ENCODE peak calls at places on chromosomes 7 and 10, in six cellular contexts. L, E, K, P, Z and R are unnamed samples.

GRCh38 chr7:117085769-117086463 is 132.6 kb downstream of the ST7 start:
- DNase-seq in L (no peak), E (no peak), K (peak; percentile 59), P (no peak), Z (no peak), R (no peak)

GRCh38 chr7:29812185-29812876 is 6.0 kb downstream of the WIPF3 start:
- DNase-seq in L (no peak), E (no peak), K (no peak), P (no peak), Z (no peak), R (no peak)

GRCh38 chr7:100689230-100690135 is 4.6 kb downstream of the GIGYF1 start:
- DNase-seq in L (no peak), E (no peak), K (no peak), P (peak; percentile 64), Z (no peak), R (no peak)

GRCh38 chr10:122192142-122192541 is 79.0 kb upstream of the BTBD16 start:
- DNase-seq in L (no peak), E (no peak), K (no peak), P (no peak), Z (no peak), R (no peak)

GRCh38 chr10:78900715-78901430 is 167.9 kb upstream of the ZMIZ1 start:
- DNase-seq in L (no peak), E (no peak), K (no peak), P (no peak), Z (no peak), R (no peak)

GRCh38 chr7:96321041-96321669 is 743 bp downstream of the SLC25A13 start:
- DNase-seq in L (peak; percentile 87), E (peak; percentile 64), K (peak; percentile 91), P (peak; percentile 86), Z (peak; percentile 17), R (peak; percentile 84)

GRCh38 chr10:14326581-14326980 is 4.1 kb downstream of the FRMD4A start:
- DNase-seq in L (no peak), E (no peak), K (peak; percentile 59), P (no peak), Z (no peak), R (no peak)

GRCh38 chr7:24199978-24200377 is 84.0 kb upstream of the NPY start:
- DNase-seq in L (no peak), E (no peak), K (no peak), P (no peak), Z (no peak), R (no peak)

GRCh38 chr7:141356096-141356495 is 195.1 kb upstream of the AGK start:
- DNase-seq in L (no peak), E (no peak), K (no peak), P (no peak), Z (no peak), R (no peak)

GRCh38 chr10:70481831-70482530 is 3.4 kb downstream of the PALD1 start:
- DNase-seq in L (no peak), E (no peak), K (no peak), P (no peak), Z (no peak), R (peak; percentile 35)

GRCh38 chr10:13184726-13185514 is 23.6 kb downstream of the MCM10 start:
- DNase-seq in L (peak; percentile 28), E (peak; percentile 20), K (no peak), P (no peak), Z (no peak), R (no peak)

GRCh38 chr7:88377421-88377820 is 70.7 kb upstream of the STEAP4 start:
- DNase-seq in L (no peak), E (no peak), K (peak; percentile 64), P (no peak), Z (no peak), R (no peak)

GRCh38 chr7:17680943-17681351 is 259.3 kb downstream of the SNX13 start:
- DNase-seq in L (no peak), E (no peak), K (peak; percentile 51), P (peak; percentile 62), Z (no peak), R (peak; percentile 21)

GRCh38 chr7:11760372-11760771 is 71.6 kb downstream of the THSD7A start:
- DNase-seq in L (no peak), E (peak; percentile 85), K (no peak), P (no peak), Z (no peak), R (no peak)

GRCh38 chr7:101538596-101539459 is 90.3 kb downstream of the MYL10 start:
- DNase-seq in L (peak; percentile 31), E (peak; percentile 22), K (peak; percentile 49), P (peak; percentile 79), Z (no peak), R (peak; percentile 70)

GRCh38 chr10:31242902-31243301 is 76.1 kb upstream of the ZEB1 start:
- DNase-seq in L (peak; percentile 20), E (no peak), K (peak; percentile 99), P (no peak), Z (no peak), R (peak; percentile 3)

GRCh38 chr10:86711957-86712708 is 43.8 kb downstream of the LDB3 start:
- DNase-seq in L (no peak), E (no peak), K (no peak), P (peak; percentile 92), Z (no peak), R (peak; percentile 38)

GRCh38 chr7:154899893-154900292 is 103.0 kb downstream of the PAXIP1 start:
- DNase-seq in L (no peak), E (no peak), K (no peak), P (no peak), Z (no peak), R (no peak)

GRCh38 chr7:81457858-81458522 is 311.9 kb downstream of the HGF start:
- DNase-seq in L (no peak), E (no peak), K (peak; percentile 44), P (peak; percentile 28), Z (no peak), R (peak; percentile 29)

GRCh38 chr7:95871078-95871848 is 98.9 kb downstream of the DYNC1I1 start:
- DNase-seq in L (peak; percentile 49), E (peak; percentile 68), K (peak; percentile 53), P (peak; percentile 76), Z (no peak), R (peak; percentile 49)

GRCh38 chr10:126731613-126731995 is 61.1 kb upstream of the C10orf90 start:
- DNase-seq in L (no peak), E (no peak), K (no peak), P (no peak), Z (no peak), R (no peak)

GRCh38 chr10:95171336-95171735 is 22.7 kb upstream of the ACSM6 start:
- DNase-seq in L (no peak), E (no peak), K (no peak), P (no peak), Z (no peak), R (no peak)

GRCh38 chr7:154583454-154583853 is 419.5 kb downstream of the PAXIP1 start:
- DNase-seq in L (no peak), E (no peak), K (no peak), P (no peak), Z (no peak), R (no peak)

GRCh38 chr7:151426486-151426905 is 13.4 kb downstream of the CRYGN start:
- DNase-seq in L (peak; percentile 61), E (no peak), K (peak; percentile 12), P (no peak), Z (no peak), R (no peak)

GRCh38 chr7:7970620-7971307 is 2.2 kb downstream of the GLCCI1 start:
- DNase-seq in L (no peak), E (peak; percentile 19), K (no peak), P (peak; percentile 68), Z (no peak), R (peak; percentile 39)

GRCh38 chr7:100148559-100149328 is at the start of gene LAMTOR4:
- DNase-seq in L (peak; percentile 99), E (peak; percentile 100), K (peak; percentile 100), P (peak; percentile 100), Z (peak; percentile 98), R (peak; percentile 100)

GRCh38 chr10:52232561-52233350 is 81.3 kb upstream of the DKK1 start:
- DNase-seq in L (peak; percentile 35), E (no peak), K (peak; percentile 44), P (no peak), Z (no peak), R (peak; percentile 4)

GRCh38 chr7:142759433-142759832 is 10.2 kb downstream of the PRSS1 start:
- DNase-seq in L (no peak), E (no peak), K (no peak), P (peak; percentile 13), Z (no peak), R (no peak)

GRCh38 chr10:12709516-12709915 is 292.0 kb downstream of the CCDC3 start:
- DNase-seq in L (no peak), E (no peak), K (no peak), P (no peak), Z (no peak), R (no peak)

GRCh38 chr10:42630537-42631134 is 7.7 kb downstream of the ZNF33B start:
- DNase-seq in L (no peak), E (no peak), K (peak; percentile 72), P (no peak), Z (no peak), R (no peak)

GRCh38 chr7:120241973-120242372 is 31.0 kb upstream of the KCND2 start:
- DNase-seq in L (no peak), E (no peak), K (no peak), P (no peak), Z (no peak), R (no peak)

GRCh38 chr7:15199482-15199881 is 296.9 kb upstream of the DGKB start:
- DNase-seq in L (no peak), E (no peak), K (peak; percentile 4), P (peak; percentile 34), Z (no peak), R (peak; percentile 14)

GRCh38 chr10:10396601-10397000 is 621.1 kb upstream of the CELF2 start:
- DNase-seq in L (no peak), E (no peak), K (no peak), P (no peak), Z (no peak), R (no peak)

GRCh38 chr7:41298343-41298875 is 404.5 kb downstream of the INHBA start:
- DNase-seq in L (no peak), E (no peak), K (peak; percentile 48), P (no peak), Z (no peak), R (no peak)

GRCh38 chr7:130290745-130291144 is 2.2 kb upstream of the CPA4 start:
- DNase-seq in L (peak; percentile 91), E (no peak), K (peak; percentile 93), P (no peak), Z (no peak), R (no peak)

GRCh38 chr10:104894711-104895110 is 253.6 kb downstream of the SORCS3 start:
- DNase-seq in L (no peak), E (no peak), K (no peak), P (no peak), Z (no peak), R (no peak)

GRCh38 chr7:80858141-80858903 is 60.5 kb downstream of the SEMA3C start:
- DNase-seq in L (no peak), E (no peak), K (no peak), P (no peak), Z (no peak), R (peak; percentile 33)

GRCh38 chr7:90751595-90751994 is 155.5 kb downstream of the CDK14 start:
- DNase-seq in L (no peak), E (no peak), K (no peak), P (no peak), Z (no peak), R (no peak)